ENCODE peak calls at places on chromosomes 7 and 10, in four cellular contexts. Y is IMR-90, F is heart right ventricle, K is BJ. Z is an unnamed sample.

GRCh38 chr7:115933463-115933862 is 97.1 kb downstream of the TFEC start:
- DNase-seq in Y (no peak), F (no peak), K (no peak), Z (no peak)

GRCh38 chr10:131981429-131982184 is at the start of gene BNIP3:
- DNase-seq in Y (peak; percentile 94), F (peak; percentile 93), K (peak; percentile 76), Z (peak; percentile 100)

GRCh38 chr10:31876616-31877352 is 51.8 kb downstream of the ARHGAP12 start:
- DNase-seq in Y (no peak), F (no peak), K (no peak), Z (no peak)

GRCh38 chr7:1666779-1667565 is 3.1 kb upstream of the ELFN1 start:
- DNase-seq in Y (no peak), F (no peak), K (no peak), Z (peak; percentile 86)

GRCh38 chr7:125930848-125931247 is 1001.2 kb upstream of the POT1 start:
- DNase-seq in Y (no peak), F (no peak), K (no peak), Z (no peak)

GRCh38 chr10:35300063-35300699 is 36.1 kb upstream of the CCNY start:
- DNase-seq in Y (peak; percentile 43), F (no peak), K (peak; percentile 56), Z (no peak)

GRCh38 chr7:80047856-80048459 is 86.7 kb upstream of the GNAI1 start:
- DNase-seq in Y (peak; percentile 34), F (no peak), K (no peak), Z (no peak)

GRCh38 chr10:13139150-13139549 is 22.2 kb upstream of the MCM10 start:
- DNase-seq in Y (no peak), F (no peak), K (no peak), Z (peak; percentile 39)

GRCh38 chr10:110354322-110354766 is 49.6 kb upstream of the SMNDC1 start:
- DNase-seq in Y (peak; percentile 90), F (peak; percentile 84), K (no peak), Z (peak; percentile 84)

GRCh38 chr10:110356628-110357245 is 52.0 kb upstream of the SMNDC1 start:
- DNase-seq in Y (peak; percentile 94), F (peak; percentile 59), K (no peak), Z (no peak)

GRCh38 chr10:110353244-110354119 is 48.8 kb upstream of the SMNDC1 start:
- DNase-seq in Y (peak; percentile 99), F (no peak), K (peak; percentile 71), Z (peak; percentile 73)

GRCh38 chr10:110355922-110356627 is 51.4 kb upstream of the SMNDC1 start:
- DNase-seq in Y (no peak), F (no peak), K (no peak), Z (no peak)

GRCh38 chr10:110355181-110355831 is 50.6 kb upstream of the SMNDC1 start:
- DNase-seq in Y (no peak), F (no peak), K (no peak), Z (no peak)
- H3K4me3 ChIP-seq in Y (no peak overlapping the region), F (no peak overlapping the region), K (no peak overlapping the region), Z (no peak overlapping the region)

GRCh38 chr10:118907051-118907450 is 122.5 kb upstream of the NANOS1 start:
- DNase-seq in Y (no peak), F (no peak), K (no peak), Z (no peak)
- H3K27me3 ChIP-seq in Y (peaks cover 3% of the 10 kb centered on the region), F (no peaks in the 10 kb centered on the region), K (peaks cover 2% of the 10 kb centered on the region), Z (no peaks in the 10 kb centered on the region)

GRCh38 chr10:6486280-6486679 is 93.8 kb downstream of the PRKCQ start:
- DNase-seq in Y (no peak), F (no peak), K (no peak), Z (no peak)
- H3K36me3 ChIP-seq in Y (no peaks in the 10 kb centered on the region), F (no peaks in the 10 kb centered on the region), K (no peaks in the 10 kb centered on the region), Z (peaks cover 6% of the 10 kb centered on the region)

GRCh38 chr10:70315815-70316214 is 32.0 kb upstream of the NPFFR1 start:
- DNase-seq in Y (no peak), F (no peak), K (no peak), Z (no peak)

GRCh38 chr10:70319183-70319582 is 35.4 kb upstream of the NPFFR1 start:
- DNase-seq in Y (no peak), F (no peak), K (no peak), Z (no peak)

GRCh38 chr10:70317943-70318318 is 34.1 kb upstream of the NPFFR1 start:
- DNase-seq in Y (no peak), F (no peak), K (no peak), Z (no peak)

GRCh38 chr10:70315276-70315675 is 31.5 kb upstream of the NPFFR1 start:
- DNase-seq in Y (no peak), F (no peak), K (no peak), Z (no peak)

DNA sequence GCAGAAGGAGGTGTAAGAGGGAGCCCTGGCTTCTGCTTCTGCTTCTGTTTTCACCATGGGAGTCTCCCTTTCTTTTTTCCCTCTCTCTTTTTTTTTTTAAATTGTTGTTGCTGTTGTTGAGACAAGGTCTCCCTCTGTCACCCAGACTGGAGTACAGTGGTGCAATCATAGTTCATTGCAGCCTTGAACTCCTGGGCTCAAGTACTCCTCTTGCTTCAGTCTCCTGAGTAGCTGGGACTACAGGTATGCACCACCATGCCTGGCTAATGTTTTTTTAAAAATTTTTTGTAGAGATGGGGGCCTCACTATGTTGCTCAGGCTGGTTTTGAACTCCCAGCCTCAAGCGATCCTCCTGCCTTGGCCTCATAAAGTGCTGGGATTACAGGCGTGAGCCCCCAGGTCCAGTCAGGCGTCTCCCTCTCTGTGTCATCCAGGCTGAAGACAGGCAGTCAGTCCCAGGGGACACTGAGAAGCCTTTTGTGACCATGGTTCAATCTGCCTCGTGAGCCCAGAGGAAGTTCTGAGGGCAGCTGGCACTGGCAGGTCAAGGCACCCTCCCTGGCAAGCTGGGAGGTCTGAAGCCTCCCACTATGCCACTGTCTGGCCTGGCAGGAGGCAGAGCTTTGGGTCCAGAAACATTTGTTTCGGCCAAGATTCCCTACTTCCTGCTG is 33.6 kb upstream of the NPFFR1 start:
- DNase-seq in Y (no peak), F (no peak), K (no peak), Z (no peak)
- H3K4me3 ChIP-seq in Y (no peak overlapping the region), F (no peak overlapping the region), K (no peak overlapping the region), Z (no peak overlapping the region)

GRCh38 chr10:72088879-72089585 is 681 bp upstream of the SPOCK2 start:
- DNase-seq in Y (no peak), F (no peak), K (no peak), Z (peak; percentile 70)
- H3K27me3 ChIP-seq in Y (peaks cover 59% of the 10 kb centered on the region), F (peaks cover 16% of the 10 kb centered on the region), K (peaks cover 31% of the 10 kb centered on the region), Z (peaks cover 34% of the 10 kb centered on the region)

GRCh38 chr10:121525276-121526039 is 72.8 kb downstream of the FGFR2 start:
- DNase-seq in Y (no peak), F (no peak), K (no peak), Z (no peak)

GRCh38 chr10:121530481-121531075 is 67.7 kb downstream of the FGFR2 start:
- DNase-seq in Y (no peak), F (no peak), K (no peak), Z (no peak)

GRCh38 chr10:121526801-121527221 is 71.4 kb downstream of the FGFR2 start:
- DNase-seq in Y (no peak), F (no peak), K (no peak), Z (no peak)

GRCh38 chr10:121526040-121526790 is 72.0 kb downstream of the FGFR2 start:
- DNase-seq in Y (no peak), F (no peak), K (no peak), Z (no peak)

DNA sequence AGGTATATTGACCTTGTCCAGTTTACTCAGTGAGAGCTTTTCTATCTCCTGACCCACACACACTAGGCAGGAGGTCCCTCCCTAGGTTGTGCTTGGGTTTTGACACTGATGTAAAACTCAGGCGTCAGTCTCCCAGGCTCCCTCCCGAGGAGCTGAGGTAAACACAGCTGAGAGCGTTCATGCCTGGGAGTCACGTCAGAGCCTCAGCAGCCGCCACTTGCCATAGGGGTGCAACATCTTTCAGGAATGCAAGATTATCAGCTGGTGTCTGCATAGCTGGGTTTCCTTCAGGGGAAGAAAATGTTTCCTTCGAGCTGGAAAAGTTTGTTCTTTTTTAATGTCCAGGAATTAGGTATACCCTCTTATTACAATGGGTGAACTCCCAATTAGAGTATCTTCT is 70.6 kb downstream of the FGFR2 start:
- DNase-seq in Y (peak; percentile 1), F (no peak), K (no peak), Z (no peak)
- H3K36me3 ChIP-seq in Y (no peaks in the 10 kb centered on the region), F (no peaks in the 10 kb centered on the region), K (no peaks in the 10 kb centered on the region), Z (peaks cover 8% of the 10 kb centered on the region)